ENCODE peak calls at places on chromosomes 13 and 19, in nine cellular contexts. One of them, this sample, is unnamed.

GRCh38 chr13:97113231-97114001 is 108.7 kb upstream of the MBNL2 start:
- DNase-seq in stomach: no peak
- DNase-seq in type B pancreatic cell: no peak
- DNase-seq in psoas muscle: no peak
- DNase-seq in neural progenitor cell: no peak
- DNase-seq in mammary epithelial cell: no peak
- DNase-seq in dorsolateral prefrontal cortex: no peak
- DNase-seq in progenitor cell of endocrine pancreas: no peak
- DNase-seq in left ventricle myocardium inferior: no peak
- DNase-seq in this sample: no peak

GRCh38 chr13:68099616-68100015 is 869.5 kb upstream of the PCDH9 start:
- DNase-seq in stomach: no peak
- DNase-seq in type B pancreatic cell: no peak
- DNase-seq in psoas muscle: no peak
- DNase-seq in neural progenitor cell: no peak
- DNase-seq in mammary epithelial cell: peak; percentile 40
- DNase-seq in dorsolateral prefrontal cortex: no peak
- DNase-seq in progenitor cell of endocrine pancreas: no peak
- DNase-seq in left ventricle myocardium inferior: no peak
- DNase-seq in this sample: peak; percentile 73

GRCh38 chr19:51692065-51692915 is 840 bp upstream of the SPACA6 start:
- DNase-seq in stomach: no peak
- DNase-seq in type B pancreatic cell: no peak
- DNase-seq in psoas muscle: no peak
- DNase-seq in neural progenitor cell: no peak
- DNase-seq in mammary epithelial cell: no peak
- DNase-seq in dorsolateral prefrontal cortex: no peak
- DNase-seq in progenitor cell of endocrine pancreas: no peak
- DNase-seq in left ventricle myocardium inferior: no peak
- DNase-seq in this sample: no peak

GRCh38 chr19:15702590-15702930 is 25.3 kb upstream of the OR10H2 start:
- DNase-seq in stomach: peak; percentile 64
- DNase-seq in type B pancreatic cell: no peak
- DNase-seq in psoas muscle: peak; percentile 66
- DNase-seq in neural progenitor cell: no peak
- DNase-seq in mammary epithelial cell: peak; percentile 60
- DNase-seq in dorsolateral prefrontal cortex: no peak
- DNase-seq in progenitor cell of endocrine pancreas: no peak
- DNase-seq in left ventricle myocardium inferior: peak; percentile 79
- DNase-seq in this sample: peak; percentile 65

GRCh38 chr13:46641274-46642081 is 88.5 kb downstream of the LRCH1 start:
- DNase-seq in stomach: peak; percentile 51
- DNase-seq in type B pancreatic cell: no peak
- DNase-seq in psoas muscle: no peak
- DNase-seq in neural progenitor cell: no peak
- DNase-seq in mammary epithelial cell: no peak
- DNase-seq in dorsolateral prefrontal cortex: no peak
- DNase-seq in progenitor cell of endocrine pancreas: no peak
- DNase-seq in left ventricle myocardium inferior: peak; percentile 44
- DNase-seq in this sample: no peak

GRCh38 chr13:91946498-91947070 is 548.2 kb downstream of the GPC5 start:
- DNase-seq in stomach: no peak
- DNase-seq in type B pancreatic cell: no peak
- DNase-seq in psoas muscle: no peak
- DNase-seq in neural progenitor cell: peak; percentile 63
- DNase-seq in mammary epithelial cell: peak; percentile 0
- DNase-seq in dorsolateral prefrontal cortex: no peak
- DNase-seq in progenitor cell of endocrine pancreas: no peak
- DNase-seq in left ventricle myocardium inferior: no peak
- DNase-seq in this sample: peak; percentile 46

GRCh38 chr13:109700176-109700575 is 86.2 kb downstream of the IRS2 start:
- DNase-seq in stomach: peak; percentile 75
- DNase-seq in type B pancreatic cell: no peak
- DNase-seq in psoas muscle: peak; percentile 49
- DNase-seq in neural progenitor cell: no peak
- DNase-seq in mammary epithelial cell: peak; percentile 54
- DNase-seq in dorsolateral prefrontal cortex: no peak
- DNase-seq in progenitor cell of endocrine pancreas: no peak
- DNase-seq in left ventricle myocardium inferior: peak; percentile 83
- DNase-seq in this sample: peak; percentile 74

GRCh38 chr19:4986056-4986455 is 17.1 kb downstream of the KDM4B start:
- DNase-seq in stomach: no peak
- DNase-seq in type B pancreatic cell: no peak
- DNase-seq in psoas muscle: no peak
- DNase-seq in neural progenitor cell: no peak
- DNase-seq in mammary epithelial cell: no peak
- DNase-seq in dorsolateral prefrontal cortex: no peak
- DNase-seq in progenitor cell of endocrine pancreas: no peak
- DNase-seq in left ventricle myocardium inferior: no peak
- DNase-seq in this sample: no peak

GRCh38 chr19:16944626-16945363 is 56.0 kb downstream of the F2RL3 start:
- DNase-seq in stomach: peak; percentile 20
- DNase-seq in type B pancreatic cell: peak; percentile 32
- DNase-seq in psoas muscle: no peak
- DNase-seq in neural progenitor cell: no peak
- DNase-seq in mammary epithelial cell: no peak
- DNase-seq in dorsolateral prefrontal cortex: peak; percentile 41
- DNase-seq in progenitor cell of endocrine pancreas: no peak
- DNase-seq in left ventricle myocardium inferior: no peak
- DNase-seq in this sample: no peak

GRCh38 chr13:73767747-73768315 is 366.4 kb downstream of the KLF12 start:
- DNase-seq in stomach: no peak
- DNase-seq in type B pancreatic cell: no peak
- DNase-seq in psoas muscle: no peak
- DNase-seq in neural progenitor cell: peak; percentile 50
- DNase-seq in mammary epithelial cell: no peak
- DNase-seq in dorsolateral prefrontal cortex: no peak
- DNase-seq in progenitor cell of endocrine pancreas: no peak
- DNase-seq in left ventricle myocardium inferior: no peak
- DNase-seq in this sample: peak; percentile 16

GRCh38 chr19:1312732-1313694 is 27.3 kb downstream of the EFNA2 start:
- DNase-seq in stomach: no peak
- DNase-seq in type B pancreatic cell: no peak
- DNase-seq in psoas muscle: no peak
- DNase-seq in neural progenitor cell: peak; percentile 48
- DNase-seq in mammary epithelial cell: peak; percentile 61
- DNase-seq in dorsolateral prefrontal cortex: no peak
- DNase-seq in progenitor cell of endocrine pancreas: no peak
- DNase-seq in left ventricle myocardium inferior: no peak
- DNase-seq in this sample: peak; percentile 62

GRCh38 chr13:110062077-110062776 is 244.7 kb downstream of the COL4A1 start:
- DNase-seq in stomach: no peak
- DNase-seq in type B pancreatic cell: no peak
- DNase-seq in psoas muscle: peak; percentile 23
- DNase-seq in neural progenitor cell: no peak
- DNase-seq in mammary epithelial cell: peak; percentile 63
- DNase-seq in dorsolateral prefrontal cortex: no peak
- DNase-seq in progenitor cell of endocrine pancreas: no peak
- DNase-seq in left ventricle myocardium inferior: peak; percentile 52
- DNase-seq in this sample: peak; percentile 27

DNA sequence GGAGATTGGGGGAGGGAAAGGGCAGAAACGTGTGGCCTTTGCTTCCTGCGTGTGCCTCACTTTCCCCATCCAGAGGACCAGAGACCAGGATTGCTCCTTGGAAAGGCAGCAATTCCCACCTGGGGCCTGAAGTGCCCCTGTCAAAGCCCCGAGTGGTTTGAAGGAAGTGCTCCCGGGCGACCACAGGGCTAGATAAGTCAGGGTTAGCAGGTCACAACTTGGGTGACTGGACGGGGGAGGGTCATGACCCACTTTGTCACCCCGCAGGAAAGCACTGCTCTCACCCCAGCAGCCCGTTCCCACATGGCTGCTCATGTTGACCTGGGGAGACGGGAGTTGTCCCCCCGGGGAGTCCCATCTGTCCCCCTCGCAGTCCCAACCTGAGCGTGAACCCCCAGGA is 472 bp downstream of the PRAM1 start:
- DNase-seq in stomach: no peak
- DNase-seq in type B pancreatic cell: no peak
- DNase-seq in psoas muscle: no peak
- DNase-seq in neural progenitor cell: no peak
- DNase-seq in mammary epithelial cell: no peak
- DNase-seq in dorsolateral prefrontal cortex: no peak
- DNase-seq in progenitor cell of endocrine pancreas: no peak
- DNase-seq in left ventricle myocardium inferior: no peak
- DNase-seq in this sample: no peak
- TF ChIP-seq CTCF in stomach: no peak
- TF ChIP-seq CTCF in type B pancreatic cell: no peak
- TF ChIP-seq CTCF in psoas muscle: no peak
- TF ChIP-seq CTCF in neural progenitor cell: no peak
- TF ChIP-seq CTCF in mammary epithelial cell: no peak
- TF ChIP-seq CTCF in dorsolateral prefrontal cortex: no peak
- TF ChIP-seq CTCF in progenitor cell of endocrine pancreas: no peak
- TF ChIP-seq CTCF in left ventricle myocardium inferior: no peak
- TF ChIP-seq CTCF in this sample: no peak

DNA sequence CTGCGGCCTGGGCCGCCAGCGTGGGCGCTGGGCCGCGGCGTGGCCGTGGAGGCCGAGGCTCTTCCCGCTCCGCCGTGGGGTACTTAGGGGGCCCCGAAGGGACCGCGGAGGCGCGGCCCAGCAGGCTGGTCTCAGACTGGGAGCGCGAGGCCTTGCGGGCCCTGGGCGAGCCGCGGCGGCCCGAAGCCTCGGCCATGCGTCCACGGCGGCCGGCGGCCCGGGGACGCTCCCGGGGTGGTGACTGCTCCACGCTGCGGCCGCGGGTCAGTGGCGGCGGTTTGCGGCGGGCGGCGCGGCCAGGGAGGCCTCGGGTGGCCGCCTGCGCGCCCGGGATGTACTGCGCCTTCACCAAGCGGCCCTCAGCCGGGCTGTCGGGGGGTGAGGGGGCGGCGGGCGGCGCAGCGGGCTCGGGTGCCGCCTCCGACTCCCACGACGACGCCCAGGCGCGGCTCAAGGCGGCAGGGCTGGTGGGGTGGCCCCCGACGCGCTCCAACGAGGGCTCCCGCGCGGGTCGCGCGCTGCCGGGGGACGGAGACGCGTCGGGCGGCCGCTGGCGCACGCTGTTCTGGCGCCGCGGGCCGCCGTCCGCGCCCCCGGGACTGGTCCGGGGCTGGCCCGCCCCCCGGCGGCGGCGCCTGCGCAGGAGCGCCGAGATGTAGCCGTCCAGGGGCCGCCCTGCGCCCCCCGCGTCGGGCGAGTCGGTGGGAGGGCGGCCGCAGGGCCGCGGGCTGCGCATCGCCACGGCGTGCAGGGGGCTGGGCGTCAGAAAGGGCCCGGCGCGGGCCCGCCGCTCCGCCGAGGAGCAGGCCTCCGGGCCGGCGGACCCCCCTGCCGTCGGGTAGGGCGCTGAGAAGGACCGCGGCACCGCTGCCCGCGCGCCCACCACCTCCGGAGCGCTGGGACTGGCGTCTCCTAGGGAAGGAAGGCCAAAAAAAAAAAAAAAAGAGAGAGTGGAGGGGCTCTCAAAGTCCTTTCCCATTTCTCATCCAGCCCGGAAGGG is 11.7 kb downstream of the DACT3 start:
- DNase-seq in stomach: no peak
- DNase-seq in type B pancreatic cell: no peak
- DNase-seq in psoas muscle: no peak
- DNase-seq in neural progenitor cell: peak; percentile 29
- DNase-seq in mammary epithelial cell: no peak
- DNase-seq in dorsolateral prefrontal cortex: no peak
- DNase-seq in progenitor cell of endocrine pancreas: no peak
- DNase-seq in left ventricle myocardium inferior: no peak
- DNase-seq in this sample: no peak
- TF ChIP-seq CTCF in stomach: no peak
- TF ChIP-seq CTCF in type B pancreatic cell: no peak
- TF ChIP-seq CTCF in psoas muscle: no peak
- TF ChIP-seq CTCF in neural progenitor cell: no peak
- TF ChIP-seq CTCF in mammary epithelial cell: no peak
- TF ChIP-seq CTCF in dorsolateral prefrontal cortex: no peak
- TF ChIP-seq CTCF in progenitor cell of endocrine pancreas: no peak
- TF ChIP-seq CTCF in left ventricle myocardium inferior: no peak
- TF ChIP-seq CTCF in this sample: no peak

GRCh38 chr19:6738726-6739389 is 622 bp upstream of the TRIP10 start:
- DNase-seq in stomach: peak; percentile 32
- DNase-seq in type B pancreatic cell: no peak
- DNase-seq in psoas muscle: peak; percentile 65
- DNase-seq in neural progenitor cell: peak; percentile 51
- DNase-seq in mammary epithelial cell: peak; percentile 44
- DNase-seq in dorsolateral prefrontal cortex: no peak
- DNase-seq in progenitor cell of endocrine pancreas: no peak
- DNase-seq in left ventricle myocardium inferior: peak; percentile 60
- DNase-seq in this sample: peak; percentile 54
- TF ChIP-seq CTCF in stomach: no peak
- TF ChIP-seq CTCF in type B pancreatic cell: peak; percentile 9
- TF ChIP-seq CTCF in psoas muscle: no peak
- TF ChIP-seq CTCF in neural progenitor cell: no peak
- TF ChIP-seq CTCF in mammary epithelial cell: no peak
- TF ChIP-seq CTCF in dorsolateral prefrontal cortex: no peak
- TF ChIP-seq CTCF in progenitor cell of endocrine pancreas: peak; percentile 8
- TF ChIP-seq CTCF in left ventricle myocardium inferior: no peak
- TF ChIP-seq CTCF in this sample: no peak

GRCh38 chr19:42054205-42054604 is 15.8 kb downstream of the GRIK5 start:
- DNase-seq in stomach: no peak
- DNase-seq in type B pancreatic cell: no peak
- DNase-seq in psoas muscle: no peak
- DNase-seq in neural progenitor cell: no peak
- DNase-seq in mammary epithelial cell: no peak
- DNase-seq in dorsolateral prefrontal cortex: no peak
- DNase-seq in progenitor cell of endocrine pancreas: no peak
- DNase-seq in left ventricle myocardium inferior: no peak
- DNase-seq in this sample: no peak

GRCh38 chr19:42057856-42058255 is 12.2 kb downstream of the GRIK5 start:
- DNase-seq in stomach: no peak
- DNase-seq in type B pancreatic cell: no peak
- DNase-seq in psoas muscle: no peak
- DNase-seq in neural progenitor cell: no peak
- DNase-seq in mammary epithelial cell: no peak
- DNase-seq in dorsolateral prefrontal cortex: no peak
- DNase-seq in progenitor cell of endocrine pancreas: no peak
- DNase-seq in left ventricle myocardium inferior: no peak
- DNase-seq in this sample: no peak

GRCh38 chr19:42062381-42062780 is 7.6 kb downstream of the GRIK5 start:
- DNase-seq in stomach: no peak
- DNase-seq in type B pancreatic cell: no peak
- DNase-seq in psoas muscle: no peak
- DNase-seq in neural progenitor cell: no peak
- DNase-seq in mammary epithelial cell: no peak
- DNase-seq in dorsolateral prefrontal cortex: no peak
- DNase-seq in progenitor cell of endocrine pancreas: no peak
- DNase-seq in left ventricle myocardium inferior: no peak
- DNase-seq in this sample: no peak

GRCh38 chr19:42060117-42060516 is 9.9 kb downstream of the GRIK5 start:
- DNase-seq in stomach: no peak
- DNase-seq in type B pancreatic cell: no peak
- DNase-seq in psoas muscle: no peak
- DNase-seq in neural progenitor cell: no peak
- DNase-seq in mammary epithelial cell: no peak
- DNase-seq in dorsolateral prefrontal cortex: no peak
- DNase-seq in progenitor cell of endocrine pancreas: no peak
- DNase-seq in left ventricle myocardium inferior: no peak
- DNase-seq in this sample: no peak

DNA sequence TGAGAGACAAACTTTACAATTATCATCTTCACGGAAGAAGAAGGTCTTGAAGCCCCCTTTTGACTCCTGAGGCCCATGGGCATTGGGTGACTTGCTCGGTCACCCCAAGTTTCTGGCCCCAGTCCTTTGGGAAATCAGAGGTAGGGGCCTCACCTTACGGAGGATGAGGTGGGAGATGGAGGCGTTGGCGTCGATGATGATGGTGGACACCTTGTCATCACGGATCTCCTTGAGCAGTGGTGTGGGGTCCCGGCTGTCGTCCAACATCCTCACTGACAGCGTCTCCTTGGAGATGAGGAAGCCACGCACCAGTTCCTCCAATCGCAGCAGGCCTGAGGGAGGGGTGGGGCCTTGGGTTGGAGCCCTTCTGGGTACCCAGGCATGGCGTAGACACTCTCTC is 10.8 kb downstream of the GRIK5 start:
- DNase-seq in stomach: no peak
- DNase-seq in type B pancreatic cell: no peak
- DNase-seq in psoas muscle: no peak
- DNase-seq in neural progenitor cell: no peak
- DNase-seq in mammary epithelial cell: no peak
- DNase-seq in dorsolateral prefrontal cortex: no peak
- DNase-seq in progenitor cell of endocrine pancreas: no peak
- DNase-seq in left ventricle myocardium inferior: no peak
- DNase-seq in this sample: no peak
- TF ChIP-seq CTCF in stomach: no peak
- TF ChIP-seq CTCF in type B pancreatic cell: no peak
- TF ChIP-seq CTCF in psoas muscle: no peak
- TF ChIP-seq CTCF in neural progenitor cell: no peak
- TF ChIP-seq CTCF in mammary epithelial cell: no peak
- TF ChIP-seq CTCF in dorsolateral prefrontal cortex: no peak
- TF ChIP-seq CTCF in progenitor cell of endocrine pancreas: no peak
- TF ChIP-seq CTCF in left ventricle myocardium inferior: no peak
- TF ChIP-seq CTCF in this sample: no peak

This sample was measured in MCF 10A.